ENCODE peak calls at places on chromosomes 2 and 18, in five cellular contexts. F is epithelial cell of esophagus; A is stimulated activated CD4-positive, alpha-beta T cell treated with anti-CD3 and anti-CD28 coated beads, Interleukin-12 subunit alpha, Interleukin-12 subunit beta, amount 100 ng/mL, for 48 hours; W is activated CD4-positive, CD25-positive, alpha-beta regulatory T cell treated with anti-CD3 and anti-CD28 coated beads, Interleukin-2, amount 50 U/mL, for 72 hours; M is iPS DF 19.7. E is an unnamed sample.

GRCh38 chr2:121969155-121969554 is 213.7 kb downstream of the TSN start:
- DNase-seq in F (no peak), A (no peak), W (no peak), M (no peak), E (no peak)

GRCh38 chr2:144152817-144153271 is 367.1 kb downstream of the ZEB2 start:
- DNase-seq in F (no peak), A (no peak), W (no peak), M (no peak), E (no peak)

GRCh38 chr2:197191177-197191947 is 119.2 kb downstream of the ANKRD44 start:
- DNase-seq in F (peak), A (no peak), W (no peak), M (no peak), E (peak)

GRCh38 chr2:237449193-237449797 is 35.3 kb upstream of the COL6A3 start:
- DNase-seq in F (no peak), A (no peak), W (no peak), M (no peak), E (no peak)

GRCh38 chr2:65075605-65076344 is 19.6 kb downstream of the CEP68 start:
- DNase-seq in F (no peak), A (no peak), W (no peak), M (no peak), E (peak)

GRCh38 chr2:149441255-149441654 is 110.9 kb downstream of the LYPD6 start:
- DNase-seq in F (peak), A (no peak), W (no peak), M (no peak), E (no peak)

GRCh38 chr2:127563458-127564428 is 28.3 kb downstream of the MYO7B start:
- DNase-seq in F (no peak), A (peak), W (no peak), M (no peak), E (no peak)

GRCh38 chr2:231138699-231139098 is 13.9 kb upstream of the HTR2B start:
- DNase-seq in F (no peak), A (no peak), W (no peak), M (no peak), E (no peak)

GRCh38 chr2:241103176-241103595 is 1.1 kb upstream of the MTERF4 start:
- DNase-seq in F (no peak), A (no peak), W (no peak), M (no peak), E (no peak)

GRCh38 chr2:56297671-56298070 is 113.9 kb downstream of the CCDC85A start:
- DNase-seq in F (no peak), A (no peak), W (no peak), M (no peak), E (no peak)

GRCh38 chr2:73283545-73284295 is 558 bp downstream of the FBXO41 start:
- DNase-seq in F (no peak), A (no peak), W (no peak), M (no peak), E (no peak)

GRCh38 chr2:97355887-97356286 is 233.8 kb downstream of the ANKRD36B start:
- DNase-seq in F (no peak), A (no peak), W (no peak), M (no peak), E (no peak)

GRCh38 chr2:68719912-68720311 is 14.7 kb upstream of the ARHGAP25 start:
- DNase-seq in F (no peak), A (no peak), W (no peak), M (no peak), E (no peak)

GRCh38 chr2:9715238-9715637 is 84.4 kb upstream of the YWHAQ start:
- DNase-seq in F (no peak), A (no peak), W (peak), M (no peak), E (no peak)

GRCh38 chr2:88692187-88692586 is 714 bp downstream of the RPIA start:
- DNase-seq in F (peak), A (peak), W (peak), M (no peak), E (peak)

GRCh38 chr2:150811259-150811912 is 323.9 kb upstream of the RND3 start:
- DNase-seq in F (peak), A (no peak), W (no peak), M (no peak), E (no peak)

GRCh38 chr18:26971327-26971918 is 105.9 kb upstream of the AQP4 start:
- DNase-seq in F (peak), A (no peak), W (no peak), M (no peak), E (no peak)

GRCh38 chr2:159615936-159616733 is at the start of gene BAZ2B:
- DNase-seq in F (peak), A (peak), W (peak), M (peak), E (peak)

GRCh38 chr2:45004569-45005181 is 4.6 kb downstream of the SIX2 start:
- DNase-seq in F (no peak), A (no peak), W (no peak), M (no peak), E (no peak)

GRCh38 chr2:88903744-88904353 is 212.4 kb downstream of the RPIA start:
- DNase-seq in F (peak), A (no peak), W (no peak), M (no peak), E (peak)

GRCh38 chr2:46329803-46330775 is 32.9 kb downstream of the EPAS1 start:
- DNase-seq in F (peak), A (no peak), W (no peak), M (no peak), E (peak)

GRCh38 chr18:62521588-62521987 is 1.2 kb upstream of the ZCCHC2 start:
- DNase-seq in F (no peak), A (no peak), W (no peak), M (no peak), E (peak)

GRCh38 chr2:43163365-43163715 is 63.1 kb downstream of the ZFP36L2 start:
- DNase-seq in F (no peak), A (no peak), W (no peak), M (no peak), E (no peak)

GRCh38 chr2:180573951-180574350 is 406.5 kb upstream of the UBE2E3 start:
- DNase-seq in F (peak), A (no peak), W (no peak), M (no peak), E (no peak)

GRCh38 chr2:215744514-215744913 is 268.8 kb downstream of the MREG start:
- DNase-seq in F (no peak), A (no peak), W (no peak), M (no peak), E (no peak)

GRCh38 chr2:24822049-24822706 is 29.0 kb downstream of the CENPO start:
- DNase-seq in F (no peak), A (no peak), W (no peak), M (peak), E (no peak)

GRCh38 chr18:60146220-60146960 is 226.2 kb downstream of the MC4R start:
- DNase-seq in F (no peak), A (no peak), W (no peak), M (no peak), E (no peak)

GRCh38 chr2:167196461-167197252 is 308.4 kb downstream of the XIRP2 start:
- DNase-seq in F (no peak), A (no peak), W (no peak), M (no peak), E (no peak)

GRCh38 chr18:22300665-22301636 is 116.8 kb downstream of the CTAGE1 start:
- DNase-seq in F (peak), A (no peak), W (no peak), M (no peak), E (no peak)

GRCh38 chr2:220228310-220229006 is 601.0 kb downstream of the SLC4A3 start:
- DNase-seq in F (peak), A (no peak), W (no peak), M (no peak), E (peak)

GRCh38 chr2:139946690-139947089 is 1166.5 kb upstream of the NXPH2 start:
- DNase-seq in F (peak), A (no peak), W (no peak), M (no peak), E (no peak)

GRCh38 chr2:29751390-29751789 is 170.0 kb downstream of the ALK start:
- DNase-seq in F (no peak), A (no peak), W (no peak), M (no peak), E (no peak)